ENCODE peak calls at places on chromosomes 3 and 15, in nine cellular contexts. One of them, this sample, is unnamed.

GRCh38 chr3:160701490-160701889 is 24.5 kb downstream of the ARL14 start:
- DNase-seq in MCF 10A: no peak
- DNase-seq in OCI-LY7: no peak
- DNase-seq in iris pigment epithelial cell: no peak
- DNase-seq in stimulated activated CD4-positive, alpha-beta T cell treated with anti-CD3 and anti-CD28 coated beads, Interleukin-1b, Interleukin-23, amount 100 ng/mL, for 4 hours: no peak
- DNase-seq in A172: no peak
- DNase-seq in NCI-H187: no peak
- DNase-seq in effector CD4-positive, alpha-beta T cell: no peak
- DNase-seq in T-helper 1 cell: no peak
- DNase-seq in this sample: no peak

GRCh38 chr15:47987908-47988532 is 132.8 kb upstream of the SLC24A5 start:
- DNase-seq in MCF 10A: peak
- DNase-seq in OCI-LY7: peak
- DNase-seq in iris pigment epithelial cell: peak
- DNase-seq in stimulated activated CD4-positive, alpha-beta T cell treated with anti-CD3 and anti-CD28 coated beads, Interleukin-1b, Interleukin-23, amount 100 ng/mL, for 4 hours: no peak
- DNase-seq in A172: peak
- DNase-seq in NCI-H187: peak
- DNase-seq in effector CD4-positive, alpha-beta T cell: no peak
- DNase-seq in T-helper 1 cell: no peak
- DNase-seq in this sample: peak

GRCh38 chr3:59127071-59127470 is 77.2 kb upstream of the CFAP20DC start:
- DNase-seq in MCF 10A: peak
- DNase-seq in OCI-LY7: no peak
- DNase-seq in iris pigment epithelial cell: peak
- DNase-seq in stimulated activated CD4-positive, alpha-beta T cell treated with anti-CD3 and anti-CD28 coated beads, Interleukin-1b, Interleukin-23, amount 100 ng/mL, for 4 hours: no peak
- DNase-seq in A172: peak
- DNase-seq in NCI-H187: no peak
- DNase-seq in effector CD4-positive, alpha-beta T cell: no peak
- DNase-seq in T-helper 1 cell: no peak
- DNase-seq in this sample: peak

GRCh38 chr3:103991461-103992115 is 1375.1 kb upstream of the ALCAM start:
- DNase-seq in MCF 10A: peak
- DNase-seq in OCI-LY7: peak
- DNase-seq in iris pigment epithelial cell: peak
- DNase-seq in stimulated activated CD4-positive, alpha-beta T cell treated with anti-CD3 and anti-CD28 coated beads, Interleukin-1b, Interleukin-23, amount 100 ng/mL, for 4 hours: no peak
- DNase-seq in A172: peak
- DNase-seq in NCI-H187: no peak
- DNase-seq in effector CD4-positive, alpha-beta T cell: no peak
- DNase-seq in T-helper 1 cell: no peak
- DNase-seq in this sample: no peak

GRCh38 chr15:70196314-70197291 is 98.9 kb upstream of the TLE3 start:
- DNase-seq in MCF 10A: peak
- DNase-seq in OCI-LY7: peak
- DNase-seq in iris pigment epithelial cell: peak
- DNase-seq in stimulated activated CD4-positive, alpha-beta T cell treated with anti-CD3 and anti-CD28 coated beads, Interleukin-1b, Interleukin-23, amount 100 ng/mL, for 4 hours: peak
- DNase-seq in A172: peak
- DNase-seq in NCI-H187: peak
- DNase-seq in effector CD4-positive, alpha-beta T cell: peak
- DNase-seq in T-helper 1 cell: no peak
- DNase-seq in this sample: peak

GRCh38 chr15:82909080-82909815 is 43.3 kb downstream of the HOMER2 start:
- DNase-seq in MCF 10A: no peak
- DNase-seq in OCI-LY7: no peak
- DNase-seq in iris pigment epithelial cell: no peak
- DNase-seq in stimulated activated CD4-positive, alpha-beta T cell treated with anti-CD3 and anti-CD28 coated beads, Interleukin-1b, Interleukin-23, amount 100 ng/mL, for 4 hours: no peak
- DNase-seq in A172: no peak
- DNase-seq in NCI-H187: no peak
- DNase-seq in effector CD4-positive, alpha-beta T cell: no peak
- DNase-seq in T-helper 1 cell: no peak
- DNase-seq in this sample: no peak

GRCh38 chr15:81297147-81297572 is 26.8 kb downstream of the STARD5 start:
- DNase-seq in MCF 10A: peak
- DNase-seq in OCI-LY7: no peak
- DNase-seq in iris pigment epithelial cell: peak
- DNase-seq in stimulated activated CD4-positive, alpha-beta T cell treated with anti-CD3 and anti-CD28 coated beads, Interleukin-1b, Interleukin-23, amount 100 ng/mL, for 4 hours: no peak
- DNase-seq in A172: peak
- DNase-seq in NCI-H187: no peak
- DNase-seq in effector CD4-positive, alpha-beta T cell: no peak
- DNase-seq in T-helper 1 cell: no peak
- DNase-seq in this sample: peak

GRCh38 chr3:134084230-134084950 is 54.7 kb upstream of the SLCO2A1 start:
- DNase-seq in MCF 10A: no peak
- DNase-seq in OCI-LY7: no peak
- DNase-seq in iris pigment epithelial cell: no peak
- DNase-seq in stimulated activated CD4-positive, alpha-beta T cell treated with anti-CD3 and anti-CD28 coated beads, Interleukin-1b, Interleukin-23, amount 100 ng/mL, for 4 hours: no peak
- DNase-seq in A172: no peak
- DNase-seq in NCI-H187: no peak
- DNase-seq in effector CD4-positive, alpha-beta T cell: no peak
- DNase-seq in T-helper 1 cell: no peak
- DNase-seq in this sample: no peak

GRCh38 chr3:11774296-11774877 is 72.3 kb downstream of the TAMM41 start:
- DNase-seq in MCF 10A: peak
- DNase-seq in OCI-LY7: peak
- DNase-seq in iris pigment epithelial cell: peak
- DNase-seq in stimulated activated CD4-positive, alpha-beta T cell treated with anti-CD3 and anti-CD28 coated beads, Interleukin-1b, Interleukin-23, amount 100 ng/mL, for 4 hours: no peak
- DNase-seq in A172: peak
- DNase-seq in NCI-H187: no peak
- DNase-seq in effector CD4-positive, alpha-beta T cell: no peak
- DNase-seq in T-helper 1 cell: no peak
- DNase-seq in this sample: peak

GRCh38 chr15:77160562-77161481 is 89.9 kb upstream of the TSPAN3 start:
- DNase-seq in MCF 10A: peak
- DNase-seq in OCI-LY7: no peak
- DNase-seq in iris pigment epithelial cell: no peak
- DNase-seq in stimulated activated CD4-positive, alpha-beta T cell treated with anti-CD3 and anti-CD28 coated beads, Interleukin-1b, Interleukin-23, amount 100 ng/mL, for 4 hours: no peak
- DNase-seq in A172: no peak
- DNase-seq in NCI-H187: no peak
- DNase-seq in effector CD4-positive, alpha-beta T cell: no peak
- DNase-seq in T-helper 1 cell: no peak
- DNase-seq in this sample: no peak

GRCh38 chr3:45554001-45554691 is 40.4 kb upstream of the LIMD1 start:
- DNase-seq in MCF 10A: no peak
- DNase-seq in OCI-LY7: peak
- DNase-seq in iris pigment epithelial cell: peak
- DNase-seq in stimulated activated CD4-positive, alpha-beta T cell treated with anti-CD3 and anti-CD28 coated beads, Interleukin-1b, Interleukin-23, amount 100 ng/mL, for 4 hours: no peak
- DNase-seq in A172: peak
- DNase-seq in NCI-H187: no peak
- DNase-seq in effector CD4-positive, alpha-beta T cell: no peak
- DNase-seq in T-helper 1 cell: no peak
- DNase-seq in this sample: peak

GRCh38 chr3:136378011-136378410 is 127.9 kb downstream of the PCCB start:
- DNase-seq in MCF 10A: no peak
- DNase-seq in OCI-LY7: no peak
- DNase-seq in iris pigment epithelial cell: no peak
- DNase-seq in stimulated activated CD4-positive, alpha-beta T cell treated with anti-CD3 and anti-CD28 coated beads, Interleukin-1b, Interleukin-23, amount 100 ng/mL, for 4 hours: no peak
- DNase-seq in A172: no peak
- DNase-seq in NCI-H187: no peak
- DNase-seq in effector CD4-positive, alpha-beta T cell: no peak
- DNase-seq in T-helper 1 cell: no peak
- DNase-seq in this sample: no peak

GRCh38 chr3:196181127-196181546 is 30.1 kb downstream of the ZDHHC19 start:
- DNase-seq in MCF 10A: no peak
- DNase-seq in OCI-LY7: no peak
- DNase-seq in iris pigment epithelial cell: no peak
- DNase-seq in stimulated activated CD4-positive, alpha-beta T cell treated with anti-CD3 and anti-CD28 coated beads, Interleukin-1b, Interleukin-23, amount 100 ng/mL, for 4 hours: no peak
- DNase-seq in A172: no peak
- DNase-seq in NCI-H187: no peak
- DNase-seq in effector CD4-positive, alpha-beta T cell: no peak
- DNase-seq in T-helper 1 cell: no peak
- DNase-seq in this sample: no peak

GRCh38 chr3:52606373-52607085 is 70.1 kb downstream of the UQCC5 start:
- DNase-seq in MCF 10A: peak
- DNase-seq in OCI-LY7: no peak
- DNase-seq in iris pigment epithelial cell: peak
- DNase-seq in stimulated activated CD4-positive, alpha-beta T cell treated with anti-CD3 and anti-CD28 coated beads, Interleukin-1b, Interleukin-23, amount 100 ng/mL, for 4 hours: no peak
- DNase-seq in A172: peak
- DNase-seq in NCI-H187: no peak
- DNase-seq in effector CD4-positive, alpha-beta T cell: no peak
- DNase-seq in T-helper 1 cell: no peak
- DNase-seq in this sample: no peak

This sample was measured in RCC 7860.